ENCODE peak calls at places on chromosomes 13 and 19, in five cellular contexts. A is epithelial cell of prostate; Y is substantia nigra; W is stimulated activated CD4-positive, alpha-beta T cell treated with anti-CD3 and anti-CD28 coated beads, Interleukin-12 subunit alpha, Interleukin-12 subunit beta, amount 100 ng/mL, for 48 hours; U is left kidney. O is an unnamed sample.

GRCh38 chr13:28718186-28718537 is 608 bp downstream of the SLC46A3 start:
- DNase-seq in A (no peak), Y (no peak), U (no peak), W (no peak), O (no peak)

GRCh38 chr13:107964356-107964755 is 251.0 kb downstream of the LIG4 start:
- DNase-seq in A (no peak), U (peak), W (no peak), Y (no peak), O (no peak)

GRCh38 chr13:99655351-99656091 is 154.2 kb downstream of the TM9SF2 start:
- DNase-seq in A (peak), W (peak), U (peak), Y (no peak), O (no peak)

GRCh38 chr13:86856996-86857395 is 814.2 kb upstream of the SLITRK5 start:
- DNase-seq in Y (no peak), U (peak), A (no peak), W (no peak), O (no peak)

GRCh38 chr13:113926951-113927660 is 46.8 kb downstream of the C13orf46 start:
- DNase-seq in Y (no peak), A (no peak), U (no peak), W (no peak), O (no peak)

GRCh38 chr19:47663435-47663910 is 49.7 kb upstream of the EHD2 start:
- DNase-seq in Y (no peak), A (peak), U (no peak), W (no peak), O (no peak)

GRCh38 chr19:49149652-49150105 is 5.5 kb downstream of the HRC start:
- DNase-seq in Y (peak), A (no peak), W (no peak), U (peak), O (peak)

GRCh38 chr13:51230473-51231105 is 8.4 kb downstream of the FAM124A start:
- DNase-seq in Y (no peak), A (no peak), U (no peak), W (no peak), O (no peak)

GRCh38 chr19:29988351-29988750 is 46.3 kb downstream of the URI1 start:
- DNase-seq in A (no peak), W (no peak), U (peak), Y (no peak), O (no peak)

GRCh38 chr13:59774511-59774911 is 389.2 kb downstream of the DIAPH3 start:
- DNase-seq in U (peak), W (no peak), Y (no peak), A (no peak), O (no peak)

GRCh38 chr19:14107581-14108461 is 9.7 kb downstream of the PRKACA start:
- DNase-seq in U (no peak), W (no peak), Y (no peak), A (no peak), O (no peak)

GRCh38 chr19:7637374-7638256 is 705 bp downstream of the STXBP2 start:
- DNase-seq in W (no peak), A (no peak), U (peak), Y (no peak), O (no peak)

GRCh38 chr19:13920940-13921744 is 15.1 kb downstream of the CC2D1A start:
- DNase-seq in Y (no peak), A (no peak), U (peak), W (peak), O (no peak)

GRCh38 chr19:29866011-29866410 is 54.2 kb downstream of the CCNE1 start:
- DNase-seq in Y (no peak), A (no peak), W (no peak), U (no peak), O (no peak)

GRCh38 chr19:3880471-3881271 is at the start of gene ATCAY:
- DNase-seq in Y (no peak), A (no peak), W (no peak), U (peak), O (no peak)

GRCh38 chr13:112204881-112205327 is 138.0 kb downstream of the SOX1 start:
- DNase-seq in U (peak), W (no peak), A (no peak), Y (no peak), O (no peak)

GRCh38 chr19:56312337-56312736 is 2.3 kb downstream of the ZSCAN5A start:
- DNase-seq in U (no peak), Y (no peak), W (no peak), A (no peak), O (no peak)

GRCh38 chr13:40583738-40584137 is 82.7 kb downstream of the FOXO1 start:
- DNase-seq in A (no peak), W (no peak), U (no peak), Y (no peak), O (no peak)

GRCh38 chr19:47005873-47006272 is 13.8 kb upstream of the NPAS1 start:
- DNase-seq in Y (no peak), A (no peak), W (no peak), U (no peak), O (no peak)

GRCh38 chr19:55434356-55434755 is 8.7 kb downstream of the SHISA7 start:
- DNase-seq in Y (no peak), W (no peak), U (no peak), A (no peak), O (no peak)

GRCh38 chr19:35045667-35046300 is 4.3 kb downstream of the HPN start:
- DNase-seq in A (no peak), U (peak), W (no peak), Y (peak), O (peak)